ENCODE peak calls at places on chromosomes 13 and 19, in ten cellular contexts. One of them, this sample, is unnamed.

GRCh38 chr13:44306401-44307192 is 67.0 kb upstream of the SERP2 start:
- DNase-seq in CD4-positive, alpha-beta memory T cell: no peak
- DNase-seq in mucosa of gallbladder: peak
- DNase-seq in mucosa of descending colon: peak
- DNase-seq in EL: peak
- DNase-seq in renal cortical epithelial cell: peak
- DNase-seq in coronary artery: peak
- DNase-seq in nephron progenitor cell: peak
- DNase-seq in bronchial epithelial cell: peak
- DNase-seq in activated naive CD8-positive, alpha-beta T cell treated with anti-CD3 and anti-CD28 coated beads, Interleukin-2, amount 50 U/mL, for 16 hours: no peak
- DNase-seq in this sample: peak

GRCh38 chr13:50468849-50469669 is 374.4 kb downstream of the DLEU7 start:
- DNase-seq in CD4-positive, alpha-beta memory T cell: no peak
- DNase-seq in mucosa of gallbladder: no peak
- DNase-seq in mucosa of descending colon: no peak
- DNase-seq in EL: no peak
- DNase-seq in renal cortical epithelial cell: no peak
- DNase-seq in coronary artery: no peak
- DNase-seq in nephron progenitor cell: no peak
- DNase-seq in bronchial epithelial cell: no peak
- DNase-seq in activated naive CD8-positive, alpha-beta T cell treated with anti-CD3 and anti-CD28 coated beads, Interleukin-2, amount 50 U/mL, for 16 hours: no peak
- DNase-seq in this sample: no peak

GRCh38 chr13:95535243-95535642 is 17.3 kb upstream of the CLDN10 start:
- DNase-seq in CD4-positive, alpha-beta memory T cell: no peak
- DNase-seq in mucosa of gallbladder: no peak
- DNase-seq in mucosa of descending colon: no peak
- DNase-seq in EL: peak
- DNase-seq in renal cortical epithelial cell: peak
- DNase-seq in coronary artery: no peak
- DNase-seq in nephron progenitor cell: no peak
- DNase-seq in bronchial epithelial cell: peak
- DNase-seq in activated naive CD8-positive, alpha-beta T cell treated with anti-CD3 and anti-CD28 coated beads, Interleukin-2, amount 50 U/mL, for 16 hours: no peak
- DNase-seq in this sample: no peak

GRCh38 chr19:28374971-28375370 is 838.0 kb downstream of the UQCRFS1 start:
- DNase-seq in CD4-positive, alpha-beta memory T cell: no peak
- DNase-seq in mucosa of gallbladder: no peak
- DNase-seq in mucosa of descending colon: no peak
- DNase-seq in EL: no peak
- DNase-seq in renal cortical epithelial cell: no peak
- DNase-seq in coronary artery: no peak
- DNase-seq in nephron progenitor cell: no peak
- DNase-seq in bronchial epithelial cell: no peak
- DNase-seq in activated naive CD8-positive, alpha-beta T cell treated with anti-CD3 and anti-CD28 coated beads, Interleukin-2, amount 50 U/mL, for 16 hours: no peak
- DNase-seq in this sample: no peak

GRCh38 chr13:68234278-68234677 is 1004.1 kb upstream of the PCDH9 start:
- DNase-seq in CD4-positive, alpha-beta memory T cell: no peak
- DNase-seq in mucosa of gallbladder: no peak
- DNase-seq in mucosa of descending colon: no peak
- DNase-seq in EL: no peak
- DNase-seq in renal cortical epithelial cell: peak
- DNase-seq in coronary artery: no peak
- DNase-seq in nephron progenitor cell: no peak
- DNase-seq in bronchial epithelial cell: peak
- DNase-seq in activated naive CD8-positive, alpha-beta T cell treated with anti-CD3 and anti-CD28 coated beads, Interleukin-2, amount 50 U/mL, for 16 hours: no peak
- DNase-seq in this sample: no peak

GRCh38 chr13:79385694-79386093 is 20.4 kb downstream of the RBM26 start:
- DNase-seq in CD4-positive, alpha-beta memory T cell: peak
- DNase-seq in mucosa of gallbladder: no peak
- DNase-seq in mucosa of descending colon: no peak
- DNase-seq in EL: peak
- DNase-seq in renal cortical epithelial cell: no peak
- DNase-seq in coronary artery: no peak
- DNase-seq in nephron progenitor cell: no peak
- DNase-seq in bronchial epithelial cell: peak
- DNase-seq in activated naive CD8-positive, alpha-beta T cell treated with anti-CD3 and anti-CD28 coated beads, Interleukin-2, amount 50 U/mL, for 16 hours: no peak
- DNase-seq in this sample: no peak

GRCh38 chr19:29173896-29174295 is 39.1 kb downstream of the UQCRFS1 start:
- DNase-seq in CD4-positive, alpha-beta memory T cell: no peak
- DNase-seq in mucosa of gallbladder: no peak
- DNase-seq in mucosa of descending colon: no peak
- DNase-seq in EL: no peak
- DNase-seq in renal cortical epithelial cell: no peak
- DNase-seq in coronary artery: no peak
- DNase-seq in nephron progenitor cell: no peak
- DNase-seq in bronchial epithelial cell: no peak
- DNase-seq in activated naive CD8-positive, alpha-beta T cell treated with anti-CD3 and anti-CD28 coated beads, Interleukin-2, amount 50 U/mL, for 16 hours: no peak
- DNase-seq in this sample: no peak

GRCh38 chr19:5850743-5851293 is 431 bp downstream of the FUT3 start:
- DNase-seq in CD4-positive, alpha-beta memory T cell: no peak
- DNase-seq in mucosa of gallbladder: peak
- DNase-seq in mucosa of descending colon: peak
- DNase-seq in EL: peak
- DNase-seq in renal cortical epithelial cell: peak
- DNase-seq in coronary artery: no peak
- DNase-seq in nephron progenitor cell: no peak
- DNase-seq in bronchial epithelial cell: peak
- DNase-seq in activated naive CD8-positive, alpha-beta T cell treated with anti-CD3 and anti-CD28 coated beads, Interleukin-2, amount 50 U/mL, for 16 hours: no peak
- DNase-seq in this sample: peak

GRCh38 chr19:20969498-20969897 is 46.4 kb downstream of the ZNF85 start:
- DNase-seq in CD4-positive, alpha-beta memory T cell: no peak
- DNase-seq in mucosa of gallbladder: peak
- DNase-seq in mucosa of descending colon: no peak
- DNase-seq in EL: no peak
- DNase-seq in renal cortical epithelial cell: no peak
- DNase-seq in coronary artery: no peak
- DNase-seq in nephron progenitor cell: no peak
- DNase-seq in bronchial epithelial cell: peak
- DNase-seq in activated naive CD8-positive, alpha-beta T cell treated with anti-CD3 and anti-CD28 coated beads, Interleukin-2, amount 50 U/mL, for 16 hours: no peak
- DNase-seq in this sample: no peak